ENCODE peak calls at places on chromosomes 4 and X, in four cellular contexts. L is transverse colon, Y is HCT116, J is uterus. U is an unnamed sample. For H3K4me1, the result is how much of the 10 kb centered on the place peaks cover.

GRCh38 chr4:153257151-153257620 is 52.9 kb downstream of the TRIM2 start:
- DNase-seq in J (peak), L (no peak), Y (no peak), U (no peak)

GRCh38 chrX:5681159-5681558 is 547.5 kb downstream of the NLGN4X start:
- DNase-seq in L (no peak), J (no peak), Y (no peak), U (peak)

GRCh38 chrX:41308884-41309655 is 24.9 kb upstream of the DDX3X start:
- DNase-seq in L (no peak), J (no peak), Y (no peak), U (no peak)

GRCh38 chrX:39859991-39860861 is 237.5 kb downstream of the BCOR start:
- DNase-seq in J (peak), Y (peak), L (peak), U (no peak)

GRCh38 chr4:52869656-52870055 is 7.5 kb downstream of the RASL11B start:
- DNase-seq in Y (no peak), J (no peak), L (no peak), U (no peak)

GRCh38 chr4:157012296-157012695 is 40.7 kb upstream of the PDGFC start:
- DNase-seq in J (no peak), L (no peak), Y (no peak), U (no peak)

GRCh38 chrX:1389181-1389992 is 2.5 kb downstream of the SLC25A6 start:
- DNase-seq in J (no peak), Y (no peak), L (no peak), U (no peak)

GRCh38 chr4:7638984-7639789 is 204.5 kb upstream of the PSAPL1 start:
- DNase-seq in J (no peak), Y (no peak), L (no peak), U (no peak)

GRCh38 chr4:180314972-180315371 is 1928.2 kb upstream of the TENM3 start:
- DNase-seq in J (no peak), L (no peak), Y (no peak), U (no peak)

GRCh38 chr4:39668835-39669234 is 29.1 kb upstream of the UBE2K start:
- DNase-seq in J (no peak), L (no peak), Y (no peak), U (no peak)

GRCh38 chr4:4396628-4397440 is 9.9 kb downstream of the NSG1 start:
- DNase-seq in Y (no peak), L (no peak), J (no peak), U (no peak)

GRCh38 chr4:15651682-15652081 is 3.5 kb downstream of the FBXL5 start:
- DNase-seq in J (no peak), L (no peak), Y (no peak), U (no peak)

GRCh38 chr4:165115301-165115700 is 2.6 kb upstream of the TMEM192 start:
- DNase-seq in J (no peak), Y (no peak), L (no peak), U (no peak)

GRCh38 chr4:44869222-44869882 is 143.0 kb upstream of the GNPDA2 start:
- DNase-seq in Y (no peak), J (no peak), L (no peak), U (no peak)

GRCh38 chr4:128606173-128606572 is 203.3 kb upstream of the JADE1 start:
- DNase-seq in Y (no peak), L (no peak), J (no peak), U (no peak)

GRCh38 chr4:42895452-42895851 is 2.9 kb downstream of the GRXCR1 start:
- DNase-seq in Y (no peak), J (no peak), L (no peak), U (no peak)

GRCh38 chrX:47030339-47030738 is 47.9 kb upstream of the RGN start:
- DNase-seq in L (no peak), Y (peak), J (no peak), U (peak)

GRCh38 chr4:107825072-107825789 is 499 bp downstream of the SGMS2 start:
- DNase-seq in L (peak), Y (no peak), J (peak), U (no peak)

DNA sequence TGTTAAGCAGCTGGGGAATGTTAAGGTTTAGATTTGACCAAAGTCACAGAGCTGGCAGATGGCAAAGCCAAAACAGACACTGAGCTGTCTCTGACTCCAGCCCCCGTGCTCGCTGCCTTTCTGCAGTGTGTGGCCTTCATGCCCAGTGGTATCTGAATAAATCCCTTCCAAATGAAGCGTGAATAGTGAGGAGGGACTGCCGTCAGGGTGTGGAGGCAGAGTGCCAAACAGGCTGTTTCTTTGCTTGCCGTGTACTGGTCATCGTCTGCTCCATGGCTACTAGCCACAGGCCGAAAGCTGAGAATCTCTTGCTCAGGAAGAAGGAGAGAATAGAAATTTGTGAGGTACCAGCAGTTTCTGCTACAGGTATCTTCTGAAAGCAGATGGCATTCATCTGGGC is 19.7 kb downstream of the PRIMPOL start:
- DNase-seq in Y (no peak), L (no peak), J (no peak), U (no peak)
- H3K4me1 ChIP-seq in Y (under half), L (under half), J (under half), U (under half)

GRCh38 chr4:173005912-173006633 is 162.5 kb upstream of the GALNT7 start:
- DNase-seq in J (peak), Y (no peak), L (no peak), U (no peak)

GRCh38 chr4:172997851-172998250 is 170.8 kb upstream of the GALNT7 start:
- DNase-seq in Y (no peak), L (no peak), J (no peak), U (no peak)

GRCh38 chr4:173001571-173001970 is 167.0 kb upstream of the GALNT7 start:
- DNase-seq in Y (no peak), J (no peak), L (no peak), U (no peak)

GRCh38 chr4:172998527-172999469 is 169.8 kb upstream of the GALNT7 start:
- DNase-seq in Y (no peak), J (no peak), L (no peak), U (no peak)

GRCh38 chr4:173002840-173003561 is 165.6 kb upstream of the GALNT7 start:
- DNase-seq in L (no peak), J (no peak), Y (no peak), U (no peak)
- H3K4me3 ChIP-seq in L (no peak), J (no peak), Y (no peak), U (no peak)

GRCh38 chrX:65993332-65993731 is 46.5 kb downstream of the VSIG4 start:
- DNase-seq in Y (no peak), J (no peak), L (no peak), U (no peak)
- H3K4me1 ChIP-seq in Y (under half), J (under half), L (under half), U (under half)

DNA sequence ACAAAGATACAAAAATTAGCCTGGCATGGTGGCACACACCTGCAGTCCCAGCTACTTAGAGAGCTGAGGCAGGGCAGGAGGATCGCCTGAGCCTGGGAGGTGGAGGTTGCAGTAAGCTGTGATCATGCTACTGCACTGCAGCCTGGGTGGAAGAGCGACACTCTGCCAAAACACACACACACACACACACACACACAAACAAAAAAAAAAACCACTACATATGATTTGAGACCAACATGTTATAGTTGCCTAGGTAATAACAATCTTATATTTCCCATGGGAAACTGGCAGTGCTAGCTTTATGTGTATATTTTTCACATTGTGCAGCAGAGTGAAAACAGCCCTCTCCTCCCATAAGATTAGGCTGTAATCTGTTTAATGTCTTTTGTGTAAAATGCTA is 3.1 kb upstream of the FAM241A start:
- DNase-seq in J (no peak), L (no peak), Y (no peak), U (no peak)
- H3K4me3 ChIP-seq in J (no peak), L (no peak), Y (no peak), U (no peak)

GRCh38 chr4:151418856-151419255 is 9.9 kb downstream of the FHIP1A start:
- DNase-seq in J (no peak), Y (no peak), L (no peak), U (no peak)

GRCh38 chr4:151418385-151418784 is 9.4 kb downstream of the FHIP1A start:
- DNase-seq in Y (peak), L (no peak), J (no peak), U (no peak)

GRCh38 chr4:151417164-151417571 is 8.2 kb downstream of the FHIP1A start:
- DNase-seq in L (no peak), J (no peak), Y (no peak), U (no peak)

GRCh38 chr4:151417766-151418376 is 8.9 kb downstream of the FHIP1A start:
- DNase-seq in Y (no peak), L (no peak), J (no peak), U (no peak)

GRCh38 chr4:151415978-151416377 is 7.0 kb downstream of the FHIP1A start:
- DNase-seq in J (no peak), Y (no peak), L (no peak), U (no peak)
- H3K4me1 ChIP-seq in J (under half), Y (under half), L (under half), U (under half)

GRCh38 chr4:168630445-168631187 is 133.8 kb downstream of the PALLD start:
- DNase-seq in L (no peak), J (no peak), Y (no peak), U (no peak)
- H3K4me3 ChIP-seq in L (no peak), J (peak), Y (peak), U (no peak)

DNA sequence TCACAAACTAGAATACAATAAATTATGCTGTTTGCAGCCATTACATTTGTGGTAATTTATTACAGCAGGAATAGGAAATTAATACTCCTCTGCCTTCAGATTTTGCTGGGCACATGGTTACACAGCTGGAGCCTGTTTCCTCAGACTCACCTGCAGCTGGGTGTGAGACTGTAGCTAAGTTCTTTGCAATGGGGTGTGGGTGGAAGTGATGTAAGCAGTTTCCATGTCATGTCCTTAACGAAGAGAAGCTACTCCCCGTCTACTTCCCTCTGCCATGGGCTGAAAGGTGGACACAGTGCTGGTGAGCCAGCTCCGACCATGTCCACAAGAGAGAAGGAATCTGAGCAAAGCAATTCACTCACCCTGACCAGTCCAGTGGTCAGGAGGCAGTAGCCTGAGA is 18.2 kb downstream of the SH3KBP1 start:
- DNase-seq in J (no peak), Y (no peak), L (no peak), U (no peak)
- H3K4me1 ChIP-seq in J (under half), Y (under half), L (under half), U (under half)

GRCh38 chr4:3039706-3040366 is 34.5 kb downstream of the HTT-AS start:
- DNase-seq in J (no peak), Y (no peak), L (no peak), U (no peak)
- H3K4me3 ChIP-seq in J (no peak), Y (no peak), L (no peak), U (no peak)

GRCh38 chr4:26302390-26302897 is 18.4 kb upstream of the RBPJ start:
- DNase-seq in J (no peak), L (no peak), Y (no peak), U (no peak)

GRCh38 chr4:26307027-26307426 is 13.8 kb upstream of the RBPJ start:
- DNase-seq in L (no peak), J (no peak), Y (no peak), U (no peak)

GRCh38 chr4:26300314-26301307 is 20.2 kb upstream of the RBPJ start:
- DNase-seq in Y (no peak), J (no peak), L (no peak), U (no peak)

GRCh38 chr4:26299254-26299882 is 21.4 kb upstream of the RBPJ start:
- DNase-seq in Y (no peak), J (no peak), L (no peak), U (no peak)

DNA sequence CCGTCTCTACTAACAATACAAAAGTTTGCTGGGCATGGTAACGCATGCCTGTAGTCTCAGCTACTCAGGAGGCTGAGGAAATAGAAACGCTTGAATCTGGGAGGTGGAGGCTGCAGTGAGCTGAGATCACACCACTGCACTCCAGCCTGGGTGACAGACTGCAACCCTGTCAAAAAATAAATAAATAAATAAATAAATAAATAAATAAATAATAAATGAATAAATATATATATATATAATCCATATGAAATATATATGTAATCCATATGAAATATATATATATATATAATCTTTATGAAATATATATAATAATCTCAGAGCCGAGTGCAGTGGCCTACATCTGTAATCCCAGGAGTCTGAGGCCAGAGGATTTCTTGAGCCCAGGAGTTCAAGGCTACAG is 17.8 kb upstream of the RBPJ start:
- DNase-seq in J (no peak), L (no peak), Y (no peak), U (no peak)
- H3K4me1 ChIP-seq in J (under half), L (under half), Y (under half), U (under half)

DNA sequence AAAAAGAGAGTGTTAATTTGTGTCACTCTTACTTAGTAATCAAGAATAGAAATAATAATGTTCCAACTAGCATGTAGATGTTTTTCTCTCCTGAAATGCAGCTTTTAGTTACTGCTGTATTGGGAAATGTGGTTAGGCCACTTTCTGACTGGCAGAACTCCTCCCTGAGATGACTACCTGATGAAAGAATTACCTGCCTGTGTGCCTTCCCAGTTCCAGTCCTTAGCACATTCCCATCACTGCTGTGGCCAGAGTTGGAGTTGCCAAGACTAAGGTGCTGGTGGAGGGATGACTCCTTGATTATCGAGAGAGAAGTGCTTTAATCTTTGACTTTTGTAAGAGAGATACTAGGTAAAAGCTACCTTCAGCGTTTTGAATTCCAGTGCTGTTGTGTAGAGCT is 9.5 kb downstream of the GAB1 start:
- DNase-seq in Y (no peak), L (no peak), J (no peak), U (no peak)
- H3K4me3 ChIP-seq in Y (peak), L (no peak), J (no peak), U (no peak)

U was measured in iPS DF 6.9.